ENCODE peak calls at places on chromosomes 6 and 20, in seven cellular contexts. T, R, K, O, W, H and J are unnamed samples.

GRCh38 chr6:140855520-140855919 is 1277.2 kb upstream of the GJE1 start:
- DNase-seq in T (no peak), H (no peak), R (no peak), W (no peak), O (no peak), K (no peak), J (no peak)

GRCh38 chr20:53079883-53080282 is 107.7 kb downstream of the TSHZ2 start:
- DNase-seq in H (no peak), T (no peak), W (no peak), R (no peak), O (no peak), K (no peak), J (no peak)

GRCh38 chr20:10659651-10660601 is 13.9 kb downstream of the JAG1 start:
- DNase-seq in O (no peak), T (peak), K (no peak), W (no peak), H (peak), R (no peak), J (no peak)

GRCh38 chr6:72683797-72684196 is 61.9 kb downstream of the KCNQ5 start:
- DNase-seq in K (no peak), H (no peak), W (no peak), T (no peak), R (no peak), O (no peak), J (no peak)

GRCh38 chr6:16681260-16681873 is 79.9 kb downstream of the ATXN1 start:
- DNase-seq in W (peak), R (no peak), H (no peak), T (peak), K (peak), O (peak), J (peak)

GRCh38 chr20:8587246-8587645 is 455.2 kb downstream of the PLCB1 start:
- DNase-seq in W (no peak), O (no peak), R (no peak), K (peak), T (no peak), H (no peak), J (peak)

GRCh38 chr6:37758647-37759046 is 60.9 kb upstream of the ZFAND3 start:
- DNase-seq in K (no peak), O (no peak), H (no peak), R (no peak), T (no peak), W (no peak), J (no peak)

GRCh38 chr20:16243470-16243869 is 329.8 kb downstream of the KIF16B start:
- DNase-seq in W (no peak), T (no peak), R (no peak), H (no peak), O (no peak), K (no peak), J (no peak)

GRCh38 chr6:64955435-64955848 is 751.6 kb downstream of the EYS start:
- DNase-seq in H (no peak), K (no peak), W (no peak), T (no peak), R (no peak), O (no peak), J (no peak)

GRCh38 chr6:133380723-133381122 is 139.6 kb downstream of the EYA4 start:
- DNase-seq in R (no peak), T (no peak), O (no peak), W (no peak), H (no peak), K (no peak), J (no peak)

GRCh38 chr20:51385941-51386530 is 156.5 kb downstream of the NFATC2 start:
- DNase-seq in T (no peak), W (peak), K (peak), R (no peak), O (no peak), H (peak), J (peak)

GRCh38 chr6:130288065-130288464 is 65.3 kb upstream of the SAMD3 start:
- DNase-seq in O (no peak), K (no peak), R (no peak), T (no peak), H (no peak), W (no peak), J (no peak)

GRCh38 chr6:130276507-130276906 is 53.8 kb upstream of the SAMD3 start:
- DNase-seq in K (no peak), T (no peak), R (no peak), H (no peak), W (no peak), O (no peak), J (no peak)

DNA sequence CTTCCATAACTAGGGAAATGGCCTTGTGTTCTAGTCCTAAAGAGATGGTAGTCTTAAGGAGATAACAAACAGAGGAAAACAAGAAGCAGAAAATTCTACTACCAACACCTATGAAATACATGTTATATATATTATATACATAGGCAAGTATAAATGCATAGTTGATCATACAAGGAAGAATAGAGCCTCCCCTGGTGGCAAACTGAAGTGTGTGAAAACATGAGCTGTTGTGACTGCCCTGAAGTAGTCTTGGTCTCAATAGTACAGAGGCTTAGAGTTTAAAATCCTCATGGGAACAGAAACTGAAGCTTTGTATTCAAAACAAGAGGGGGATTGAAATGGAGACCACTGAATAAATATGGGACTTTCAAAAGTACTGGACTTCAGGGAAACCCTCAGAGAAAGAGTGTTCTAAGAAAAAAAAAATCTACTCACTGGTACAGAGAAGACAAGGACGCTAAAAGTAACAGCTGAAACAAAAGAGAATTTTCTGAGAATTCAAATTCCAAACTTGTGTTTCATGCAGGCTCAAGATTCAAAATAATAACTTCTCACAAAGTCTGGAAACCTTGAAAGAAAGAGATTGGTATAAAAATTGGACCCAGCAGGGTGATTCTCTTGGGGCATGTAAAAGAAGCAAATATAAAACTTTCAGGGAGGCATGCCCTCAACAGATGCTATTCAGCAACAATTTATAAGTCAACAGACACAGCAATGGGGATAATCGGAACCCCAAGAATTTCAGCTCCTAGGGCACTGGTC is 59.7 kb upstream of the SAMD3 start:
- DNase-seq in W (peak), O (peak), H (no peak), R (no peak), K (peak), T (peak), J (peak)
- TF ChIP-seq CTCF in W (peak), O (peak), H (no peak), R (peak), K (peak), T (peak), J (peak)

GRCh38 chr6:7731289-7731688 is 5.4 kb downstream of the BMP6 start:
- DNase-seq in W (no peak), O (no peak), H (no peak), T (no peak), R (no peak), K (peak), J (no peak)
- H3K4me3 ChIP-seq in W (no peak), O (no peak), H (no peak), T (no peak), R (no peak), K (peak), J (no peak)

GRCh38 chr6:17706580-17707370 is at the start of gene NUP153:
- DNase-seq in O (peak), H (peak), R (peak), T (peak), K (peak), W (peak), J (peak)
- TF ChIP-seq CTCF in O (no peak), H (no peak), R (no peak), T (no peak), K (no peak), W (no peak), J (no peak)

GRCh38 chr20:1945134-1945618 is 48.7 kb downstream of the PDYN start:
- DNase-seq in H (peak), T (peak), R (peak), O (no peak), W (no peak), K (peak), J (no peak)

GRCh38 chr20:1945660-1946059 is 48.2 kb downstream of the PDYN start:
- DNase-seq in O (no peak), K (no peak), T (no peak), H (no peak), W (no peak), R (no peak), J (no peak)

GRCh38 chr20:1947535-1947846 is 46.4 kb downstream of the PDYN start:
- DNase-seq in T (no peak), O (no peak), W (no peak), H (no peak), R (no peak), K (no peak), J (no peak)

GRCh38 chr20:1946442-1946761 is 47.5 kb downstream of the PDYN start:
- DNase-seq in R (no peak), W (no peak), T (no peak), K (no peak), O (no peak), H (no peak), J (no peak)

GRCh38 chr20:1946762-1947534 is 46.9 kb downstream of the PDYN start:
- DNase-seq in H (peak), K (peak), W (peak), O (no peak), R (peak), T (peak), J (no peak)
- H3K4me3 ChIP-seq in H (peak), K (no peak), W (peak), O (peak), R (no peak), T (no peak), J (no peak)

GRCh38 chr6:168318090-168318489 is 1.5 kb downstream of the DACT2 start:
- DNase-seq in O (no peak), W (no peak), H (no peak), R (no peak), T (no peak), K (no peak), J (no peak)

GRCh38 chr6:168314029-168314420 is 5.6 kb downstream of the DACT2 start:
- DNase-seq in K (no peak), O (no peak), T (no peak), R (no peak), H (no peak), W (no peak), J (no peak)

GRCh38 chr6:168313371-168314028 is 6.1 kb downstream of the DACT2 start:
- DNase-seq in H (no peak), W (no peak), T (peak), K (no peak), R (peak), O (no peak), J (no peak)

GRCh38 chr6:168315626-168316025 is 4.0 kb downstream of the DACT2 start:
- DNase-seq in T (no peak), W (no peak), O (no peak), H (no peak), R (no peak), K (no peak), J (no peak)

GRCh38 chr6:168314948-168315347 is 4.6 kb downstream of the DACT2 start:
- DNase-seq in K (peak), T (peak), W (peak), R (no peak), H (no peak), O (no peak), J (no peak)
- TF ChIP-seq CTCF in K (peak), T (peak), W (peak), R (no peak), H (no peak), O (no peak), J (no peak)